ENCODE peak calls at places on chromosomes 16 and 17, in eight cellular contexts. Z is RPMI7951; Q is psoas muscle; T is stimulated activated CD4-positive, alpha-beta T cell treated with anti-CD3 and anti-CD28 coated beads, Interleukin-2, amount 100 ng/mL, for 48 hours; C is NCI-H748 treated with DMSO at 0.1 percent for 48 hours; A is foreskin keratinocyte; P is non-pigmented ciliary epithelial cell; B is NCI-H1930. S is an unnamed sample.

GRCh38 chr17:78653382-78653781 is 76.2 kb upstream of the DNAH17 start:
- DNase-seq in Z (peak), Q (no peak), T (no peak), C (no peak), A (no peak), P (peak), B (no peak), S (no peak)

GRCh38 chr16:83215417-83216001 is 588.7 kb downstream of the CDH13 start:
- DNase-seq in Z (peak), Q (no peak), T (peak), C (no peak), A (peak), P (no peak), B (no peak), S (peak)

GRCh38 chr16:88730632-88731607 is 24.6 kb downstream of the CTU2 start:
- DNase-seq in Z (no peak), Q (no peak), T (no peak), C (no peak), A (no peak), P (no peak), B (no peak), S (no peak)

GRCh38 chr17:75010683-75011406 is 1.6 kb upstream of the MRPL58 start:
- DNase-seq in Z (peak), Q (no peak), T (no peak), C (no peak), A (peak), P (no peak), B (no peak), S (no peak)

GRCh38 chr17:40485851-40486512 is 15.4 kb downstream of the TNS4 start:
- DNase-seq in Z (peak), Q (peak), T (no peak), C (no peak), A (peak), P (peak), B (no peak), S (no peak)

GRCh38 chr16:12661656-12662172 is 142.0 kb downstream of the CPPED1 start:
- DNase-seq in Z (peak), Q (no peak), T (peak), C (no peak), A (no peak), P (no peak), B (no peak), S (peak)

GRCh38 chr16:4373909-4374742 is 2.5 kb downstream of the VASN start:
- DNase-seq in Z (peak), Q (peak), T (no peak), C (no peak), A (peak), P (peak), B (no peak), S (no peak)

GRCh38 chr17:1834378-1835149 is 4.8 kb downstream of the RPA1 start:
- DNase-seq in Z (no peak), Q (no peak), T (peak), C (no peak), A (no peak), P (no peak), B (no peak), S (peak)

GRCh38 chr17:66717680-66718079 is 117.2 kb upstream of the CACNG5 start:
- DNase-seq in Z (no peak), Q (no peak), T (no peak), C (no peak), A (peak), P (no peak), B (no peak), S (no peak)

GRCh38 chr16:11038305-11038704 is 93.9 kb downstream of the CLEC16A start:
- DNase-seq in Z (no peak), Q (no peak), T (no peak), C (no peak), A (no peak), P (no peak), B (no peak), S (no peak)

GRCh38 chr17:17149520-17150449 is 56.3 kb downstream of the PLD6 start:
- DNase-seq in Z (no peak), Q (no peak), T (no peak), C (no peak), A (no peak), P (no peak), B (no peak), S (no peak)

GRCh38 chr17:78412403-78412802 is 34.0 kb downstream of the PGS1 start:
- DNase-seq in Z (peak), Q (peak), T (peak), C (no peak), A (no peak), P (no peak), B (no peak), S (peak)

GRCh38 chr16:54106078-54106477 is 180.5 kb downstream of the IRX3 start:
- DNase-seq in Z (no peak), Q (no peak), T (no peak), C (no peak), A (no peak), P (no peak), B (no peak), S (no peak)

GRCh38 chr16:8623634-8624033 is 2.1 kb downstream of the METTL22 start:
- DNase-seq in Z (peak), Q (no peak), T (no peak), C (no peak), A (no peak), P (no peak), B (no peak), S (no peak)

GRCh38 chr17:80539022-80539421 is 5.6 kb upstream of the RPTOR start:
- DNase-seq in Z (no peak), Q (no peak), T (no peak), C (no peak), A (no peak), P (no peak), B (no peak), S (peak)

GRCh38 chr16:67023689-67024088 is 5.3 kb upstream of the CBFB start:
- DNase-seq in Z (no peak), Q (no peak), T (no peak), C (no peak), A (no peak), P (no peak), B (no peak), S (no peak)

GRCh38 chr17:17051380-17051779 is 9.1 kb downstream of the MPRIP start:
- DNase-seq in Z (no peak), Q (no peak), T (no peak), C (no peak), A (no peak), P (no peak), B (no peak), S (no peak)

GRCh38 chr16:30570621-30571443 is 682 bp downstream of the ZNF688 start:
- DNase-seq in Z (peak), Q (peak), T (no peak), C (no peak), A (peak), P (no peak), B (peak), S (no peak)

GRCh38 chr17:72056727-72057290 is 64.0 kb upstream of the SOX9 start:
- DNase-seq in Z (no peak), Q (no peak), T (no peak), C (no peak), A (no peak), P (no peak), B (no peak), S (no peak)

GRCh38 chr17:8137645-8138342 is 13.9 kb upstream of the HES7 start:
- DNase-seq in Z (no peak), Q (no peak), T (no peak), C (no peak), A (no peak), P (no peak), B (no peak), S (no peak)

GRCh38 chr17:37710344-37710886 is 34.4 kb downstream of the HNF1B start:
- DNase-seq in Z (peak), Q (no peak), T (no peak), C (peak), A (no peak), P (no peak), B (peak), S (no peak)

GRCh38 chr16:47033176-47033575 is 59.7 kb upstream of the DNAJA2 start:
- DNase-seq in Z (no peak), Q (no peak), T (no peak), C (no peak), A (no peak), P (no peak), B (no peak), S (no peak)

GRCh38 chr16:61575617-61576016 is 460.6 kb downstream of the CDH8 start:
- DNase-seq in Z (no peak), Q (no peak), T (no peak), C (no peak), A (no peak), P (no peak), B (no peak), S (no peak)

GRCh38 chr17:68460096-68460495 is 2.8 kb upstream of the WIPI1 start:
- DNase-seq in Z (no peak), Q (no peak), T (no peak), C (no peak), A (no peak), P (no peak), B (no peak), S (no peak)

GRCh38 chr16:53509906-53510703 is 7.1 kb upstream of the AKTIP start:
- DNase-seq in Z (peak), Q (peak), T (peak), C (no peak), A (no peak), P (no peak), B (no peak), S (peak)

GRCh38 chr17:36463916-36464764 is 22.3 kb upstream of the ZNHIT3 start:
- DNase-seq in Z (peak), Q (peak), T (peak), C (no peak), A (peak), P (peak), B (no peak), S (peak)

GRCh38 chr16:65576139-65576538 is 454.3 kb upstream of the CDH11 start:
- DNase-seq in Z (peak), Q (no peak), T (no peak), C (no peak), A (no peak), P (no peak), B (no peak), S (no peak)

GRCh38 chr17:29619251-29619650 is 3.5 kb downstream of the CORO6 start:
- DNase-seq in Z (peak), Q (peak), T (no peak), C (peak), A (no peak), P (no peak), B (no peak), S (no peak)

GRCh38 chr16:71287454-71287853 is 1.7 kb downstream of the CMTR2 start:
- DNase-seq in Z (no peak), Q (no peak), T (no peak), C (no peak), A (no peak), P (no peak), B (no peak), S (no peak)

GRCh38 chr16:57092786-57093301 is 461 bp downstream of the CPNE2 start:
- DNase-seq in Z (peak), Q (peak), T (peak), C (no peak), A (no peak), P (no peak), B (no peak), S (peak)

GRCh38 chr16:30095166-30096078 is 591 bp downstream of the YPEL3 start:
- DNase-seq in Z (no peak), Q (no peak), T (no peak), C (no peak), A (no peak), P (no peak), B (no peak), S (no peak)

GRCh38 chr16:21197115-21197514 is 14.3 kb downstream of the ZP2 start:
- DNase-seq in Z (no peak), Q (no peak), T (no peak), C (no peak), A (no peak), P (no peak), B (no peak), S (no peak)

GRCh38 chr16:28192811-28193529 is 18.8 kb downstream of the XPO6 start:
- DNase-seq in Z (no peak), Q (no peak), T (peak), C (no peak), A (no peak), P (no peak), B (no peak), S (peak)

GRCh38 chr17:47276868-47277267 is 23.2 kb downstream of the ITGB3 start:
- DNase-seq in Z (peak), Q (peak), T (no peak), C (peak), A (peak), P (no peak), B (no peak), S (no peak)

GRCh38 chr16:28042856-28043255 is 20.7 kb downstream of the GSG1L start:
- DNase-seq in Z (peak), Q (no peak), T (no peak), C (no peak), A (no peak), P (no peak), B (no peak), S (no peak)

GRCh38 chr16:29316673-29317237 is 89.8 kb downstream of the NPIPB11 start:
- DNase-seq in Z (peak), Q (no peak), T (no peak), C (peak), A (no peak), P (no peak), B (no peak), S (no peak)

GRCh38 chr17:45314761-45315549 is 1.9 kb downstream of the MAP3K14 start:
- DNase-seq in Z (peak), Q (no peak), T (no peak), C (no peak), A (no peak), P (no peak), B (no peak), S (no peak)

GRCh38 chr16:2527784-2528100 is 3.5 kb downstream of the CEMP1 start:
- DNase-seq in Z (no peak), Q (no peak), T (no peak), C (no peak), A (no peak), P (no peak), B (no peak), S (no peak)

GRCh38 chr17:2173005-2173404 is 118.1 kb downstream of the HIC1 start:
- DNase-seq in Z (no peak), Q (peak), T (no peak), C (no peak), A (no peak), P (no peak), B (no peak), S (no peak)

GRCh38 chr17:56297142-56297541 is 143.9 kb downstream of the ANKFN1 start:
- DNase-seq in Z (peak), Q (no peak), T (peak), C (no peak), A (no peak), P (no peak), B (no peak), S (peak)